ENCODE peak calls at places on chromosomes 16 and 17, in five cellular contexts. One of them, this sample, is unnamed.

GRCh38 chr16:54178491-54178976 is 108.1 kb downstream of the IRX3 start:
- DNase-seq in pancreas: no peak
- DNase-seq in GM23338: no peak
- DNase-seq in tibial artery: no peak
- DNase-seq in CD8-positive, alpha-beta T cell: no peak
- DNase-seq in this sample: no peak

GRCh38 chr16:71296584-71297133 is 7.5 kb upstream of the CMTR2 start:
- DNase-seq in pancreas: no peak
- DNase-seq in GM23338: no peak
- DNase-seq in tibial artery: no peak
- DNase-seq in CD8-positive, alpha-beta T cell: no peak
- DNase-seq in this sample: no peak

GRCh38 chr17:29622337-29623282 is at the start of gene CORO6:
- DNase-seq in pancreas: peak; percentile 80
- DNase-seq in GM23338: peak; percentile 85
- DNase-seq in tibial artery: no peak
- DNase-seq in CD8-positive, alpha-beta T cell: peak; percentile 41
- DNase-seq in this sample: peak; percentile 49

GRCh38 chr17:14427914-14428639 is 127.2 kb downstream of the HS3ST3B1 start:
- DNase-seq in pancreas: no peak
- DNase-seq in GM23338: no peak
- DNase-seq in tibial artery: no peak
- DNase-seq in CD8-positive, alpha-beta T cell: peak; percentile 18
- DNase-seq in this sample: no peak

GRCh38 chr17:78684026-78684425 is 98.0 kb downstream of the CYTH1 start:
- DNase-seq in pancreas: peak; percentile 10
- DNase-seq in GM23338: no peak
- DNase-seq in tibial artery: no peak
- DNase-seq in CD8-positive, alpha-beta T cell: no peak
- DNase-seq in this sample: no peak

GRCh38 chr17:72119963-72120877 is 600 bp upstream of the SOX9 start:
- DNase-seq in pancreas: peak; percentile 80
- DNase-seq in GM23338: peak; percentile 73
- DNase-seq in tibial artery: peak; percentile 40
- DNase-seq in CD8-positive, alpha-beta T cell: no peak
- DNase-seq in this sample: peak; percentile 63

GRCh38 chr16:67917140-67917851 is 14.4 kb downstream of the CTRL start:
- DNase-seq in pancreas: no peak
- DNase-seq in GM23338: no peak
- DNase-seq in tibial artery: no peak
- DNase-seq in CD8-positive, alpha-beta T cell: no peak
- DNase-seq in this sample: no peak

GRCh38 chr17:65270499-65270898 is 133.3 kb downstream of the RGS9 start:
- DNase-seq in pancreas: no peak
- DNase-seq in GM23338: no peak
- DNase-seq in tibial artery: no peak
- DNase-seq in CD8-positive, alpha-beta T cell: no peak
- DNase-seq in this sample: no peak

GRCh38 chr17:7852919-7853692 is 1.8 kb upstream of the TMEM88 start:
- DNase-seq in pancreas: peak; percentile 59
- DNase-seq in GM23338: peak; percentile 57
- DNase-seq in tibial artery: no peak
- DNase-seq in CD8-positive, alpha-beta T cell: no peak
- DNase-seq in this sample: no peak

GRCh38 chr16:1781758-1782407 is 488 bp downstream of the SPSB3 start:
- DNase-seq in pancreas: no peak
- DNase-seq in GM23338: peak; percentile 63
- DNase-seq in tibial artery: no peak
- DNase-seq in CD8-positive, alpha-beta T cell: no peak
- DNase-seq in this sample: peak; percentile 39

GRCh38 chr16:81904320-81904719 is 107.0 kb downstream of the SDR42E1 start:
- DNase-seq in pancreas: no peak
- DNase-seq in GM23338: no peak
- DNase-seq in tibial artery: no peak
- DNase-seq in CD8-positive, alpha-beta T cell: no peak
- DNase-seq in this sample: no peak

GRCh38 chr17:78397681-78398101 is 19.2 kb downstream of the PGS1 start:
- DNase-seq in pancreas: no peak
- DNase-seq in GM23338: no peak
- DNase-seq in tibial artery: no peak
- DNase-seq in CD8-positive, alpha-beta T cell: no peak
- DNase-seq in this sample: no peak

GRCh38 chr17:28407974-28408306 is 1.9 kb upstream of the SLC46A1 start:
- DNase-seq in pancreas: no peak
- DNase-seq in GM23338: peak; percentile 85
- DNase-seq in tibial artery: no peak
- DNase-seq in CD8-positive, alpha-beta T cell: no peak
- DNase-seq in this sample: no peak

GRCh38 chr16:85369741-85370528 is 243.2 kb upstream of the GSE1 start:
- DNase-seq in pancreas: peak; percentile 85
- DNase-seq in GM23338: peak; percentile 79
- DNase-seq in tibial artery: peak; percentile 64
- DNase-seq in CD8-positive, alpha-beta T cell: peak; percentile 16
- DNase-seq in this sample: peak; percentile 61

GRCh38 chr17:78337244-78338109 is 22.4 kb downstream of the SOCS3 start:
- DNase-seq in pancreas: no peak
- DNase-seq in GM23338: no peak
- DNase-seq in tibial artery: no peak
- DNase-seq in CD8-positive, alpha-beta T cell: no peak
- DNase-seq in this sample: peak; percentile 68

GRCh38 chr16:48157794-48158193 is 2.0 kb upstream of the ABCC12 start:
- DNase-seq in pancreas: no peak
- DNase-seq in GM23338: no peak
- DNase-seq in tibial artery: no peak
- DNase-seq in CD8-positive, alpha-beta T cell: no peak
- DNase-seq in this sample: no peak

GRCh38 chr17:70865993-70866804 is 696.9 kb downstream of the KCNJ2 start:
- DNase-seq in pancreas: no peak
- DNase-seq in GM23338: no peak
- DNase-seq in tibial artery: no peak
- DNase-seq in CD8-positive, alpha-beta T cell: no peak
- DNase-seq in this sample: no peak

GRCh38 chr17:11182430-11182829 is 58.6 kb upstream of the SHISA6 start:
- DNase-seq in pancreas: no peak
- DNase-seq in GM23338: no peak
- DNase-seq in tibial artery: no peak
- DNase-seq in CD8-positive, alpha-beta T cell: no peak
- DNase-seq in this sample: no peak

GRCh38 chr16:57601801-57602478 is 26.5 kb upstream of the ADGRG1 start:
- DNase-seq in pancreas: no peak
- DNase-seq in GM23338: no peak
- DNase-seq in tibial artery: no peak
- DNase-seq in CD8-positive, alpha-beta T cell: no peak
- DNase-seq in this sample: no peak

GRCh38 chr17:16943541-16944333 is 28.2 kb downstream of the TNFRSF13B start:
- DNase-seq in pancreas: peak; percentile 33
- DNase-seq in GM23338: no peak
- DNase-seq in tibial artery: no peak
- DNase-seq in CD8-positive, alpha-beta T cell: no peak
- DNase-seq in this sample: no peak

GRCh38 chr16:27318399-27319256 is 4.9 kb downstream of the IL4R start:
- DNase-seq in pancreas: peak; percentile 47
- DNase-seq in GM23338: no peak
- DNase-seq in tibial artery: peak; percentile 63
- DNase-seq in CD8-positive, alpha-beta T cell: peak; percentile 10
- DNase-seq in this sample: peak; percentile 74

GRCh38 chr17:28133562-28133970 is 91.1 kb downstream of the NLK start:
- DNase-seq in pancreas: no peak
- DNase-seq in GM23338: no peak
- DNase-seq in tibial artery: no peak
- DNase-seq in CD8-positive, alpha-beta T cell: no peak
- DNase-seq in this sample: peak; percentile 30

GRCh38 chr16:81901483-81901882 is 109.8 kb downstream of the SDR42E1 start:
- DNase-seq in pancreas: no peak
- DNase-seq in GM23338: no peak
- DNase-seq in tibial artery: peak; percentile 32
- DNase-seq in CD8-positive, alpha-beta T cell: no peak
- DNase-seq in this sample: peak; percentile 13

GRCh38 chr17:2989855-2990254 is 73.6 kb downstream of the OR1D5 start:
- DNase-seq in pancreas: no peak
- DNase-seq in GM23338: no peak
- DNase-seq in tibial artery: no peak
- DNase-seq in CD8-positive, alpha-beta T cell: no peak
- DNase-seq in this sample: no peak

GRCh38 chr16:964696-965395 is 5.9 kb downstream of the LMF1 start:
- DNase-seq in pancreas: no peak
- DNase-seq in GM23338: no peak
- DNase-seq in tibial artery: no peak
- DNase-seq in CD8-positive, alpha-beta T cell: peak; percentile 22
- DNase-seq in this sample: no peak

GRCh38 chr17:28404007-28404406 is 2.0 kb downstream of the SLC46A1 start:
- DNase-seq in pancreas: no peak
- DNase-seq in GM23338: no peak
- DNase-seq in tibial artery: no peak
- DNase-seq in CD8-positive, alpha-beta T cell: no peak
- DNase-seq in this sample: no peak

GRCh38 chr16:59470556-59470955 is 736.4 kb upstream of the GOT2 start:
- DNase-seq in pancreas: no peak
- DNase-seq in GM23338: no peak
- DNase-seq in tibial artery: no peak
- DNase-seq in CD8-positive, alpha-beta T cell: no peak
- DNase-seq in this sample: no peak

GRCh38 chr16:74271879-74272278 is 24.7 kb upstream of the PSMD7 start:
- DNase-seq in pancreas: no peak
- DNase-seq in GM23338: no peak
- DNase-seq in tibial artery: no peak
- DNase-seq in CD8-positive, alpha-beta T cell: no peak
- DNase-seq in this sample: no peak

GRCh38 chr17:67998466-67998865 is 2.2 kb upstream of the C17orf58 start:
- DNase-seq in pancreas: no peak
- DNase-seq in GM23338: peak; percentile 43
- DNase-seq in tibial artery: no peak
- DNase-seq in CD8-positive, alpha-beta T cell: no peak
- DNase-seq in this sample: no peak

GRCh38 chr17:76562734-76563148 is 22.9 kb downstream of the PRCD start:
- DNase-seq in pancreas: no peak
- DNase-seq in GM23338: no peak
- DNase-seq in tibial artery: no peak
- DNase-seq in CD8-positive, alpha-beta T cell: no peak
- DNase-seq in this sample: peak; percentile 76

GRCh38 chr16:2482181-2483107 is 7.5 kb downstream of the TBC1D24 start:
- DNase-seq in pancreas: no peak
- DNase-seq in GM23338: no peak
- DNase-seq in tibial artery: peak; percentile 55
- DNase-seq in CD8-positive, alpha-beta T cell: no peak
- DNase-seq in this sample: no peak

GRCh38 chr16:75377971-75378386 is 55.3 kb downstream of the CFDP1 start:
- DNase-seq in pancreas: no peak
- DNase-seq in GM23338: peak; percentile 71
- DNase-seq in tibial artery: no peak
- DNase-seq in CD8-positive, alpha-beta T cell: no peak
- DNase-seq in this sample: peak; percentile 89

GRCh38 chr17:72743037-72743467 is 349.4 kb downstream of the SLC39A11 start:
- DNase-seq in pancreas: no peak
- DNase-seq in GM23338: peak; percentile 57
- DNase-seq in tibial artery: no peak
- DNase-seq in CD8-positive, alpha-beta T cell: no peak
- DNase-seq in this sample: no peak

GRCh38 chr17:63082273-63082861 is 116.3 kb downstream of the TANC2 start:
- DNase-seq in pancreas: no peak
- DNase-seq in GM23338: peak; percentile 44
- DNase-seq in tibial artery: no peak
- DNase-seq in CD8-positive, alpha-beta T cell: no peak
- DNase-seq in this sample: no peak
- TF ChIP-seq CTCF in pancreas: no peak
- TF ChIP-seq CTCF in GM23338: peak; percentile 60
- TF ChIP-seq CTCF in tibial artery: no peak
- TF ChIP-seq CTCF in CD8-positive, alpha-beta T cell: no peak
- TF ChIP-seq CTCF in this sample: no peak

GRCh38 chr16:64654137-64654652 is 467.7 kb downstream of the CDH11 start:
- DNase-seq in pancreas: no peak
- DNase-seq in GM23338: no peak
- DNase-seq in tibial artery: no peak
- DNase-seq in CD8-positive, alpha-beta T cell: no peak
- DNase-seq in this sample: no peak

GRCh38 chr16:64659863-64660262 is 462.0 kb downstream of the CDH11 start:
- DNase-seq in pancreas: no peak
- DNase-seq in GM23338: no peak
- DNase-seq in tibial artery: no peak
- DNase-seq in CD8-positive, alpha-beta T cell: no peak
- DNase-seq in this sample: no peak

GRCh38 chr16:64656471-64656870 is 465.4 kb downstream of the CDH11 start:
- DNase-seq in pancreas: no peak
- DNase-seq in GM23338: no peak
- DNase-seq in tibial artery: no peak
- DNase-seq in CD8-positive, alpha-beta T cell: no peak
- DNase-seq in this sample: no peak

DNA sequence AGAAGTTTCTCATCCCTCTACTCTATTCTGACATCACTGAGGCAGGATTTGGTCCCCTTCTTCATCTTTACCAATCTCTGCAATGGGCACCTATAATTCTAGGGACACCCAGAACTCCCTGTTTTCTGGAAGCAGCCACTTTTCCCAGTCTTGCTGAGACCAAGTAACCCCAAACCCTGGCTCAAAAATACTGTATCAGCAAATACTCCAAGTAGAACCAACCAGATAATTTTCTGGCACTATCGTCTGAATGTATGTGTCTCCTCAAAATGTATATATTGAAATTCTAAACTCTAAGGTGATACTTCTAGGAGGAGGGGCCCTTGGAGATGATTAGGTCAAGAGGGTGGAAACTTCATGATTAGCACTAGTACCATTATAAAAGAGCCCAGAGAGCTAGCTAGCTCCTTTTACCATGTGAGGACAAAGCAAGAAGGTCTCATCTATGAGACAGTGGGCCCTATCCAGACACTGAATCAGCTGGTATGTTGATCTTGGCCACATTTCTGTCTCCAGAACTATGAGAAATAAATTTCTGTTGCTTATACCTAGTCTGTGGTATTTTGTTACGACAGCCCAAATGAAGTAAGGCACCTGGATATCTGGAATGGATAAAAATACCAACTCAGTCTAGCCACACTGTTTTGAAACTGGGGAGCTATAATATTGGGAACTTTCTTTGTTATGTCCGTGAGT is 464.4 kb downstream of the CDH11 start:
- DNase-seq in pancreas: no peak
- DNase-seq in GM23338: no peak
- DNase-seq in tibial artery: no peak
- DNase-seq in CD8-positive, alpha-beta T cell: no peak
- DNase-seq in this sample: no peak
- H3K27ac ChIP-seq in pancreas: no peak overlapping the region
- H3K27ac ChIP-seq in GM23338: no peak overlapping the region
- H3K27ac ChIP-seq in tibial artery: no peak overlapping the region
- H3K27ac ChIP-seq in CD8-positive, alpha-beta T cell: no peak overlapping the region
- H3K27ac ChIP-seq in this sample: no peak overlapping the region

GRCh38 chr17:39150795-39151679 is at the start of gene PLXDC1:
- DNase-seq in pancreas: peak; percentile 70
- DNase-seq in GM23338: no peak
- DNase-seq in tibial artery: no peak
- DNase-seq in CD8-positive, alpha-beta T cell: no peak
- DNase-seq in this sample: no peak
- TF ChIP-seq CTCF in pancreas: no peak
- TF ChIP-seq CTCF in GM23338: no peak
- TF ChIP-seq CTCF in tibial artery: no peak
- TF ChIP-seq CTCF in CD8-positive, alpha-beta T cell: no peak
- TF ChIP-seq CTCF in this sample: no peak

GRCh38 chr17:1227917-1228751 is 42.1 kb upstream of the BHLHA9 start:
- DNase-seq in pancreas: peak; percentile 65
- DNase-seq in GM23338: peak; percentile 58
- DNase-seq in tibial artery: peak; percentile 71
- DNase-seq in CD8-positive, alpha-beta T cell: no peak
- DNase-seq in this sample: no peak
- H3K27ac ChIP-seq in pancreas: no peak overlapping the region
- H3K27ac ChIP-seq in GM23338: no peak overlapping the region
- H3K27ac ChIP-seq in tibial artery: no peak overlapping the region
- H3K27ac ChIP-seq in CD8-positive, alpha-beta T cell: no peak overlapping the region
- H3K27ac ChIP-seq in this sample: no peak overlapping the region

This sample was measured in RWPE1.